ENCODE peak calls at places on chromosome 11, in four cellular contexts. One of them, this sample, is unnamed.

GRCh38 chr11:133889893-133890292 is 44.6 kb upstream of the SPATA19 start:
- DNase-seq in K562: no peak
- DNase-seq in GM12878: no peak
- DNase-seq in HepG2: no peak
- DNase-seq in this sample: no peak

GRCh38 chr11:125443767-125444311 is 52.2 kb downstream of the FEZ1 start:
- DNase-seq in GM12878: no peak
- DNase-seq in HepG2: no peak
- DNase-seq in K562: no peak
- DNase-seq in this sample: peak

GRCh38 chr11:84887055-84887629 is 740.0 kb downstream of the DLG2 start:
- DNase-seq in GM12878: no peak
- DNase-seq in K562: no peak
- DNase-seq in HepG2: no peak
- DNase-seq in this sample: no peak

GRCh38 chr11:117668291-117668690 is 128.7 kb downstream of the DSCAML1 start:
- DNase-seq in HepG2: no peak
- DNase-seq in K562: no peak
- DNase-seq in GM12878: no peak
- DNase-seq in this sample: no peak

GRCh38 chr11:68090706-68091105 is 30.5 kb downstream of the CHKA start:
- DNase-seq in K562: no peak
- DNase-seq in GM12878: no peak
- DNase-seq in HepG2: no peak
- DNase-seq in this sample: no peak

GRCh38 chr11:95717314-95717713 is 72.3 kb downstream of the FAM76B start:
- DNase-seq in HepG2: no peak
- DNase-seq in K562: no peak
- DNase-seq in GM12878: no peak
- DNase-seq in this sample: no peak

GRCh38 chr11:126159719-126160344 is 51.6 kb downstream of the RPUSD4 start:
- DNase-seq in GM12878: no peak
- DNase-seq in K562: peak
- DNase-seq in HepG2: no peak
- DNase-seq in this sample: peak

GRCh38 chr11:60914620-60915249 is 777 bp downstream of the TMEM109 start:
- DNase-seq in HepG2: no peak
- DNase-seq in K562: peak
- DNase-seq in GM12878: no peak
- DNase-seq in this sample: no peak

GRCh38 chr11:89489930-89490329 is 1.2 kb downstream of the NOX4 start:
- DNase-seq in GM12878: no peak
- DNase-seq in K562: no peak
- DNase-seq in HepG2: no peak
- DNase-seq in this sample: no peak

GRCh38 chr11:130159657-130160459 is at the start of gene ST14:
- DNase-seq in K562: no peak
- DNase-seq in GM12878: no peak
- DNase-seq in HepG2: no peak
- DNase-seq in this sample: peak
- TF ChIP-seq ESRRA in K562: no peak
- TF ChIP-seq ESRRA in GM12878: no peak
- TF ChIP-seq ESRRA in HepG2: no peak
- TF ChIP-seq ESRRA in this sample: no peak

DNA sequence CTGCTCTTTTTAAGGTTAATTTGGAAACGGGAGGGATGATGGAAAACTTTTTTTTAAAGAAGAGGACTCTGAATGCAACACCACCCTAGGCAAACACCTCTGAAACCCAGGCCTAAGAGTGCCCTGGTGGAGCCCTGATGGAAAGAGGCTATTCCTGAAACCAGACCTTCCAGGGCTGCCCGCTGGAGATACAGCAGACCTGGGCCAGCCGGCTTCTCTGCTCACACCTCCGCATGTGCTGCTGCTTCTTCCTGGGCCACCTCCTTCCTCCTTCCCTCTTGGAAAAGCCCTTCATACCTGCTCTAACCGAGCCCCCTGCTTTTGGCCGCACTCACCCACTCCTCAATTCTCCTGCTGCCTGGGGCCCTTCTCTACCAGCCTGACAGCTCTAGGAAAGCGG is 37.9 kb downstream of the DUSP8 start:
- DNase-seq in HepG2: no peak
- DNase-seq in GM12878: no peak
- DNase-seq in K562: no peak
- DNase-seq in this sample: no peak
- TF ChIP-seq ATF2 in HepG2: no peak
- TF ChIP-seq ATF2 in GM12878: no peak
- TF ChIP-seq ATF2 in K562: no peak
- TF ChIP-seq ATF2 in this sample: no peak

GRCh38 chr11:12377106-12377823 is at the start of gene PARVA:
- DNase-seq in GM12878: no peak
- DNase-seq in K562: no peak
- DNase-seq in HepG2: peak
- DNase-seq in this sample: peak
- TF ChIP-seq ESRRA in GM12878: no peak
- TF ChIP-seq ESRRA in K562: no peak
- TF ChIP-seq ESRRA in HepG2: no peak
- TF ChIP-seq ESRRA in this sample: peak

GRCh38 chr11:122791836-122792235 is 46.5 kb upstream of the CRTAM start:
- DNase-seq in GM12878: no peak
- DNase-seq in HepG2: no peak
- DNase-seq in K562: no peak
- DNase-seq in this sample: no peak
- TF ChIP-seq ATF2 in GM12878: no peak
- TF ChIP-seq ATF2 in HepG2: no peak
- TF ChIP-seq ATF2 in K562: no peak
- TF ChIP-seq ATF2 in this sample: no peak

DNA sequence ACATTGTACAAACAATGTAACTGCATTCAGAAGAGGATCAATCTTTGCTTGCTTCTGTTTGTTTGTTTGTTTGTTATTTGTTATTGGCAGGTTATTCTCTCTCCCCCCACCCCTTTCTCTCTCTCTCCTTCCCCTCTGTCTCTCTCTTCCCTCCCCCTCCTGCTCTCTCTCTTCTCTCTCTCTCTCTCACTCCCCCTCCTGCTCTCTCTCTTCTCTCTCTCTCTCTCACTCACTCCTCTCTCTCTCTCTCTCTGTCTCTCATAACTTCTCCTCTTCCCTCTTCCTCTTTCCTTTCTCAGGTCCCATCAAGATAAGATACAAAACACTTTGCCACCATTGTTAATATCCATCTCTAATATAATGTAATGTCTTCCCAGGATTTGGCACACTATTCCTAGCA is 236.3 kb downstream of the SOX6 start:
- DNase-seq in K562: no peak
- DNase-seq in HepG2: no peak
- DNase-seq in GM12878: no peak
- DNase-seq in this sample: no peak
- TF ChIP-seq ESRRA in K562: no peak
- TF ChIP-seq ESRRA in HepG2: no peak
- TF ChIP-seq ESRRA in GM12878: no peak
- TF ChIP-seq ESRRA in this sample: no peak

GRCh38 chr11:14899087-14899363 is 7.0 kb upstream of the CYP2R1 start:
- DNase-seq in HepG2: no peak
- DNase-seq in K562: no peak
- DNase-seq in GM12878: no peak
- DNase-seq in this sample: no peak

GRCh38 chr11:14904745-14905103 is 12.7 kb upstream of the CYP2R1 start:
- DNase-seq in K562: no peak
- DNase-seq in GM12878: no peak
- DNase-seq in HepG2: no peak
- DNase-seq in this sample: peak

GRCh38 chr11:14905104-14906033 is 13.3 kb upstream of the CYP2R1 start:
- DNase-seq in GM12878: no peak
- DNase-seq in HepG2: no peak
- DNase-seq in K562: no peak
- DNase-seq in this sample: peak

GRCh38 chr11:14906614-14907392 is 14.8 kb upstream of the CYP2R1 start:
- DNase-seq in GM12878: no peak
- DNase-seq in K562: no peak
- DNase-seq in HepG2: no peak
- DNase-seq in this sample: no peak

GRCh38 chr11:14902650-14903350 is 10.8 kb upstream of the CYP2R1 start:
- DNase-seq in HepG2: no peak
- DNase-seq in GM12878: no peak
- DNase-seq in K562: no peak
- DNase-seq in this sample: no peak
- TF ChIP-seq ATF2 in HepG2: no peak
- TF ChIP-seq ATF2 in GM12878: no peak
- TF ChIP-seq ATF2 in K562: no peak
- TF ChIP-seq ATF2 in this sample: no peak

DNA sequence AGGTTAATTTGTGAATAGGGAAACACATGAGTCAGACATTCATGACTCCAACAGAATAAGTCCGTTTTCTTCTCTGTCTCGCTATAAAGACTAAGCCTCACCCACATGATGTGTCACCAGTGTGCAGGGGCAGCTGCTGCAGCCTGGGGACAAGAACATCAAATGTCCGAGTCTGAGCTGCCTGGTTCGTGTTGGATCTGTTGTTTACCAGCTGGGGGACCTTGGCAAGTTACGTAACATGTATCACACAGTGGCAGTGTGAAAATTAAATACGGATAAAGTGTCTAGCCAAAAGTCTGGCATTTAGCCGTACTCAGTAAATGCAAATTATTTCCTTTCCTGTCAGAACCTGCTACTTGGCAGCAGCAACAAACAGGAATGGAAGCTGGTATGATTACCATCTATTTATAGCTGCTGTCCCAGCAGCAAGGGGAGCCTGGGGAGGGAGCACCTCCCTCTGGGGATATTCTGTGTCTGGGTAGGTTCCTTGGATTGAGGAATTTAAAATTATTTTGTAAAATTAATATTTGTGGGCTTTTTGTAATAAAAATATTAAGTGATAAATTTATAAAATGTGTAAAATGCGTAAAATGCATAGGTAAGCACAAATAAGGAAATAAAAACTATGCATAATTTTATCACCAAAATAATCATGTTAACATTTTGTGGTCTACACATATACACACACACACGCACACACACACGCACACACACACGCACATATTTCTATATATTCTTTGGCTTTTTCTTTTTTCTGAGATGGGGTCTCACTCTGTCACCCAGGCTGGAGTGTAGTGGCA is 1.3 kb upstream of the CLDN25 start:
- DNase-seq in HepG2: peak
- DNase-seq in GM12878: no peak
- DNase-seq in K562: no peak
- DNase-seq in this sample: no peak
- TF ChIP-seq ESRRA in HepG2: no peak
- TF ChIP-seq ESRRA in GM12878: no peak
- TF ChIP-seq ESRRA in K562: no peak
- TF ChIP-seq ESRRA in this sample: no peak

DNA sequence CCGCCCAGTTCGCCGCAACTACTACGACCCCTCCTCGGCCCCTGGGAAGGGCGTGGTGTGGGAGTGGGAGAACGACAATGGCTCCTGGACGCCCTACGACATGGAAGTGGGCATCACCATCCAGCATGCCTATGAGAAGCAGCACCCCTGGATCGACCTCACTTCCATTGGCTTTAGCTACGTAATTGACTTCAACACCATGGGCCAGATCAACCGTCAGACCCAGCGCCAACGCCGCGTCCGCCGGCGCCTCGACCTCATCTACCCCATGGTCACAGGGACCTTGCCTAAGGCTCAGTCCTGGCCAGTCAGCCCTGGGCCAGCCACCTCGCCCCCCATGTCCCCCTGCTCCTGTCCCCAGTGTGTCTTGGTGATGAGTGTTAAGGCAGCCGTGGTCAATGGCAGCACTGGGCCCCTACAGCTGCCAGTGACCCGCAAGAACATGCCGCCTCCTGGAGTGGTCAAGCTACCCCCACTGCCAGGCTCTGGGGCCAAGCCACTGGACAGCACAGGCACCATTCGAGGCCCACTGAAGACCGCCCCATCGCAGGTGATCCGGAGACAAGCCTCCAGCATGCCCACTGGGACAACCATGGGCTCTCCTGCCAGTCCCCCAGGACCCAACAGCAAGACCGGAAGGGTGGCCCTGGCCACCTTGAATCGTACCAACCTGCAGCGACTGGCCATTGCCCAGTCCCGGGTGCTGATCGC is 10.0 kb downstream of the DTX4 start:
- DNase-seq in GM12878: no peak
- DNase-seq in HepG2: no peak
- DNase-seq in K562: no peak
- DNase-seq in this sample: no peak
- TF ChIP-seq ATF2 in GM12878: no peak
- TF ChIP-seq ATF2 in HepG2: no peak
- TF ChIP-seq ATF2 in K562: no peak
- TF ChIP-seq ATF2 in this sample: no peak

DNA sequence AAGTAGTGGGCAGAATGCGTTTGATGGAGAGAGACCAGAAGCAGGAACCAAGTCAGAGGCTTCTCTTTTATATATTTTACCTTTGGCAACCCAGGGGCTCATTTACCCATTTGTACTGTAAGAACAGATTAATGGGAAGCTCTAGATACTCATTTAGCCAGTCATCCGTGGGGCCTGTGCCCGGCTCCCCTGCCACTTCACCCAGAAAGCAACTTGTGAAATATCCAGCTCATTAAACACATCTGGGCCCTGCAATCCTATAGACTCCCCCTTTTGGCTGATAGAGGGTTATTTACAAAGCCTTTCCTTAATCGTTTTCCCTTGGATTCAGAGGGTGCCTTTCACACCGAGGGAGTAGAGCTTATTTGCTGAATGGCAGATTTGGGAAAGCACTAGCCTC is 118.7 kb upstream of the SORL1-AS1 start:
- DNase-seq in K562: no peak
- DNase-seq in GM12878: no peak
- DNase-seq in HepG2: no peak
- DNase-seq in this sample: no peak
- TF ChIP-seq ESRRA in K562: no peak
- TF ChIP-seq ESRRA in GM12878: no peak
- TF ChIP-seq ESRRA in HepG2: no peak
- TF ChIP-seq ESRRA in this sample: no peak

This sample was measured in WTC11.